ENCODE peak calls at places on chromosomes 13 and 19, in four cellular contexts. L, Y, I and K are unnamed samples.

GRCh38 chr13:98014766-98015165 is 61.3 kb downstream of the IPO5 start:
- ATAC-seq in I (no peak), Y (no peak), L (no peak), K (no peak)

GRCh38 chr13:19864339-19865309 is 1.2 kb upstream of the ZMYM5 start:
- ATAC-seq in Y (no peak), I (peak; percentile 27), L (peak; percentile 19), K (no peak)

GRCh38 chr13:44646044-44646443 is 69.9 kb upstream of the TSC22D1 start:
- ATAC-seq in I (no peak), Y (no peak), L (no peak), K (no peak)

GRCh38 chr19:7879102-7879770 is 5.0 kb upstream of the PRR36 start:
- ATAC-seq in L (no peak), I (no peak), Y (no peak), K (no peak)

GRCh38 chr13:114065926-114066774 is 66.3 kb downstream of the RASA3 start:
- ATAC-seq in Y (no peak), L (no peak), I (no peak), K (no peak)

GRCh38 chr19:38216785-38217746 is 7.0 kb downstream of the DPF1 start:
- ATAC-seq in Y (no peak), L (no peak), I (no peak), K (no peak)

GRCh38 chr13:28637714-28638355 is 21.1 kb upstream of the POMP start:
- ATAC-seq in L (no peak), I (peak; percentile 53), Y (peak; percentile 67), K (no peak)

GRCh38 chr13:98044301-98044700 is 90.8 kb downstream of the IPO5 start:
- ATAC-seq in I (no peak), L (no peak), Y (no peak), K (no peak)

GRCh38 chr19:7783991-7784421 is 21.0 kb downstream of the CLEC4M start:
- ATAC-seq in I (no peak), Y (no peak), L (no peak), K (no peak)

GRCh38 chr13:112172017-112172416 is 105.1 kb downstream of the SOX1 start:
- ATAC-seq in I (no peak), L (no peak), Y (no peak), K (no peak)

GRCh38 chr19:1230585-1231489 is 7.0 kb downstream of the CBARP start:
- ATAC-seq in I (no peak), L (no peak), Y (peak; percentile 21), K (no peak)

GRCh38 chr13:24153979-24154378 is 6.5 kb upstream of the SPATA13 start:
- ATAC-seq in Y (no peak), I (no peak), L (peak; percentile 91), K (no peak)

GRCh38 chr19:789473-790052 is 7.7 kb upstream of the PTBP1 start:
- ATAC-seq in I (peak; percentile 66), L (no peak), Y (no peak), K (peak; percentile 28)

GRCh38 chr19:28543244-28543776 is 669.6 kb downstream of the UQCRFS1 start:
- ATAC-seq in I (no peak), L (no peak), Y (no peak), K (no peak)

GRCh38 chr19:33720691-33721682 is 75.7 kb upstream of the KCTD15 start:
- ATAC-seq in L (no peak), Y (no peak), I (no peak), K (no peak)

GRCh38 chr19:4295972-4296771 is 6.0 kb downstream of the TMIGD2 start:
- ATAC-seq in L (no peak), I (no peak), Y (peak; percentile 97), K (no peak)

GRCh38 chr19:4380254-4380727 is 20.1 kb downstream of the SH3GL1 start:
- ATAC-seq in I (no peak), Y (peak; percentile 48), L (no peak), K (peak; percentile 32)

GRCh38 chr19:54352041-54352440 is 12.7 kb downstream of the LAIR1 start:
- ATAC-seq in L (no peak), I (no peak), Y (peak; percentile 60), K (no peak)

GRCh38 chr13:92143766-92144165 is 745.3 kb downstream of the GPC5 start:
- ATAC-seq in L (no peak), Y (no peak), I (no peak), K (no peak)

GRCh38 chr19:35024095-35024494 is 6.2 kb upstream of the SCN1B start:
- ATAC-seq in Y (no peak), L (no peak), I (no peak), K (no peak)

DNA sequence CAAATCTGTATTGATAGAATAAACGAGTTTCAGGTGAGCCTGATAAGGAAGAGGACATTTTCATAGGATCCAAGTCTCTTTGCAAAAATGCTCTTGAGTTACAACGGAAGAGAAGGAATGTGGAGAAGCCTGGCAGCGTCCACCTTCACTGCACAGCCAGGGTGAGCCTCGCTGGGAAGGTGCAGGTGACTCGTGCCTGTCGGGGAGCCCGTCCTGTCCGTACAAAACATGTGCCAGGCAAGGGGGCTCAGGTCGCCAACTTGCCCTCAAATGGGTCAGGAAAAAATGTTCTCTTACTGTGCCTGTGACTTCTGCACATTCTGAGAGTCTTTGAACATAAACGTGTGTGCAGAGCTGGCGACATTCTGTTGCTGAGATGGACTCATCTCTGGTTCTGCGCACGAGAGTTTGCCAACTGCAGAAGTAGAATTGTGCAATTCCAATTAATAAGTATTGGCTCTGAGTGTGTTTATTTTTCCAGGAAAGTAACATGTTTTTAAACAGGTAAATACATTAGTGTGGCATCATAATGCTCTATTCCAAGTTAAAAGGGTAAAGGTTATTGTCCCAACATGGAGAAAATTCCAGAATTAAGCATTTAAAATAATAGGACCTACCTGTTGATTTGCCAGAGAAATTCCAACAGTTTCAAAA is 28.6 kb downstream of the NAXD start:
- ATAC-seq in L (no peak), I (no peak), Y (no peak), K (no peak)
- H3K36me3 ChIP-seq in L (peaks cover 10% of the 10 kb centered on the region), I (peaks cover 3% of the 10 kb centered on the region), Y (peaks cover 82% of the 10 kb centered on the region), K (peaks cover 81% of the 10 kb centered on the region)

DNA sequence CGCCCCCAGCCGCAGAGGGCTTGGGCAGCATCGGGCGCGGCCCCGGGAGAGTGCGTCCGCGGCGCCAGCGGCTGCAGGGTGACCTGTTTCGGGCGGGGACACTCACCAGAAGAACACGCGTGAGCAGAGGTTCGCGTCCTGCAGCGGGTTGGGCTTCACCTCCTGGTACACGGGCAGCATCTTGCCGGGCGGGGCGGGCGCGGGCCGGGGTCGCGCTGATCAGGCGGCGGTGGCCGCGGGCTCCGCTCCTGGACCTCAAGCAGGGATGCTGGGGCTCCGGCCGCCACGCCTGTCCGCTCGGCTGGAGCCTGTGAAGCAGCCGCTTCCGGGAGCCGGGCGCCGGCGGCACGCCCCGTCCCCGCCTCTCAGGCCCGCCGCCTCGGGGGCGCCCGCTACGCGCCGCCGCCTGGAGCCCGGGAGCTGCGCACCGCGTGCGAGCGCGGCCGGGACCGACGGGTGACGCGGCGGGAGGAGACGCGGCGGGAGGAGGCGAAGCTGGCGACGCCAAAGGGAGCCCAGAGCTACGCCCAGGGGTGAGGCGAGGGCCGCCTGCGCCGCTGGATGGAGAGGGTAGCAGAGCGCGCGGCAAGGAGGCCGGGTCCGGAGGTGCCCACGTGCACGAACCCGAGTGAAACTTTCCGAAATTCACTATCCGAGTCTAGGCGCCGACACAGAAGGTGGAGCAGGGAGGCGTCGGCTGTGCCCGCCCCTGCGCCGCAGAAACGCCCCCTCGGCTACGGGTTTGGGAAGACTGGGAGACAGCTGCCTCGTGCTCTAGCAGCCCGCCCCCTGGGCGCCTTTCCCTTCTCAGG is at the start of gene ABCC4:
- ATAC-seq in L (peak; percentile 81), Y (no peak), I (peak; percentile 61), K (peak; percentile 88)
- TF ChIP-seq CTCF in L (no peak), Y (no peak), I (no peak), K (no peak)

GRCh38 chr19:41318696-41319499 is 8.9 kb downstream of the CCDC97 start:
- ATAC-seq in L (no peak), I (no peak), Y (no peak), K (no peak)

GRCh38 chr19:41321204-41321599 is 11.2 kb downstream of the CCDC97 start:
- ATAC-seq in L (no peak), Y (no peak), I (no peak), K (no peak)

GRCh38 chr19:41320568-41320967 is 10.6 kb downstream of the CCDC97 start:
- ATAC-seq in I (no peak), L (no peak), Y (no peak), K (no peak)

GRCh38 chr19:41320185-41320518 is 10.2 kb downstream of the CCDC97 start:
- ATAC-seq in I (no peak), L (no peak), Y (peak; percentile 16), K (no peak)

DNA sequence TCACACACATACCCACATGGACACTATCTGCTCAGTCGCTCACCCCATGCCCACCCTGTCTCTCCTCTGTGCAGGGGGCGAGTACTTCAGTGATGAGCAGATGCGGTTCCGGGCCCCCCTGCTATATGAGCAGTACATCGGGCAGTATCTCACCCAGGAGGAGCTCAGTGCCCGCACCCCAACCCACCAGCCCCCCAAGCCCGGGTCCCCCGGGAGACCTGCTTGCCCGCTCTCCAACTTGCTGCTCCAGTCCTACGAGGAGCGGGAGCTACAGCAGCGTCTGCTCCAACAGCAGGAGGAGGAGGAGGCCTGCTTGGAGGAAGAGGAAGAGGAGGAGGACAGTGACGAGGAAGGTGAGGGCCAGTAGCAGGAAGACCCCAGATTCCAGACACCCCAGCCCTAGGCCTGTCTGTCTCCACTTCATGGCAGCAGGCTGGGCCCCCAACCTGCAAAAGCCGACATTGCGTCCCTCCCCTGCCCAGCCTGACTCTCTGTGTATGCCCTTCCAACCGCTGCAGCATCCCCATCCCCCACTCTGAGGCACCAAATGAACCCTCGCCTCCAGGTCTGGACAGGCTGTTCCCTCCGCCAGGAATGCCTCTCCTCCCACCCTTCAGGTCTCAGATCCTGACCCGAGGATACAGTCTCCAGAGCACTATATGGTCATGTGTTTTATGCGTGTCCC is 9.7 kb downstream of the CCDC97 start:
- ATAC-seq in Y (peak; percentile 4), L (no peak), I (no peak), K (no peak)
- H3K4me3 ChIP-seq in Y (no peak overlapping the region), L (no peak overlapping the region), I (no peak overlapping the region), K (no peak overlapping the region)

GRCh38 chr19:47075941-47076340 is 27.5 kb upstream of the TMEM160 start:
- ATAC-seq in Y (no peak), I (no peak), L (no peak), K (no peak)

GRCh38 chr19:47084879-47085439 is 28.6 kb downstream of the ZC3H4 start:
- ATAC-seq in L (no peak), I (no peak), Y (no peak), K (no peak)

GRCh38 chr19:47086280-47086679 is 27.3 kb downstream of the ZC3H4 start:
- ATAC-seq in I (no peak), L (no peak), Y (no peak), K (no peak)

GRCh38 chr19:47082493-47082892 is 31.1 kb downstream of the ZC3H4 start:
- ATAC-seq in I (no peak), L (no peak), Y (no peak), K (no peak)

GRCh38 chr19:47081095-47081494 is 32.5 kb downstream of the ZC3H4 start:
- ATAC-seq in L (no peak), I (no peak), Y (no peak), K (no peak)
- H3K36me3 ChIP-seq in L (peaks cover 12% of the 10 kb centered on the region), I (no peaks in the 10 kb centered on the region), Y (peaks cover 97% of the 10 kb centered on the region), K (peaks cover 96% of the 10 kb centered on the region)

DNA sequence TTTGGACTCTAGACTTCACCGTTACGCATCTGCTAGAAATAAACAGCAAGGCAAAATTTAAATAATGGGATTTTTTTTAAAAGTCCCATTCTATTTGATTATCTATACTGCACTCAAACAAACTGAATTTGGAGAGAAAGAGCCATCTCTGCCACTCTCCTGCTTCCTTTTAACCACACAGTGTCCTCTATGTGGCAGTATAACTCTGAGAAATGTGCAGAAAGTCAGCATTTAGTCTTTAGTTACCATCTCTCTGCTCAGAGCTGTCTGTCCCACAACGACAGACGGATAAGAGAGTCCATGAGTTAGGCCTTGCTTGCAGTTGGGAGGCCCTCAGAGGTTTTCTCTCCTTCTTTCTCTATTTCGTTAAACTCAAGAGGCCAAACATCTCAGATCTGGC is 21.2 kb downstream of the CCNA1 start:
- ATAC-seq in L (no peak), Y (peak; percentile 41), I (no peak), K (no peak)
- TF ChIP-seq CTCF in L (no peak), Y (peak; percentile 59), I (no peak), K (no peak)